ENCODE peak calls at places on chromosome 10, in eight cellular contexts. W is stomach, Z is breast epithelium, S is tibial nerve, O is H1, L is sigmoid colon, X is Peyer's patch, I is heart left ventricle. A is an unnamed sample.

GRCh38 chr10:1287493-1288480 is 231.6 kb downstream of the WDR37 start:
- DNase-seq in Z (no peak), X (no peak), S (no peak), I (no peak), W (no peak), O (no peak), L (no peak), A (no peak)

GRCh38 chr10:98039690-98040381 is 9.4 kb upstream of the CRTAC1 start:
- DNase-seq in X (no peak), S (no peak), O (no peak), Z (no peak), I (no peak), W (no peak), L (no peak), A (no peak)

GRCh38 chr10:79937661-79938226 is 11.2 kb downstream of the SFTPD start:
- DNase-seq in L (no peak), I (no peak), X (no peak), S (no peak), Z (no peak), O (peak; percentile 28), W (no peak), A (no peak)

GRCh38 chr10:23197416-23197861 is 5.3 kb downstream of the PTF1A start:
- DNase-seq in L (no peak), O (peak; percentile 54), X (no peak), S (no peak), Z (no peak), I (no peak), W (no peak), A (no peak)

GRCh38 chr10:78972160-78972946 is 96.4 kb upstream of the ZMIZ1 start:
- DNase-seq in S (peak; percentile 69), Z (peak; percentile 70), W (peak; percentile 48), X (peak; percentile 64), I (peak; percentile 88), L (peak; percentile 91), O (no peak), A (peak; percentile 73)

GRCh38 chr10:130727766-130728490 is 583.6 kb downstream of the TCERG1L start:
- DNase-seq in X (peak; percentile 22), L (no peak), S (no peak), O (no peak), W (no peak), Z (no peak), I (no peak), A (no peak)

GRCh38 chr10:110304780-110305421 is at the start of gene SMNDC1:
- DNase-seq in S (peak; percentile 97), W (peak; percentile 99), L (peak; percentile 99), O (peak; percentile 99), X (peak; percentile 99), Z (peak; percentile 98), I (peak; percentile 98), A (peak; percentile 98)

GRCh38 chr10:63642808-63643207 is 121.6 kb downstream of the REEP3 start:
- DNase-seq in X (no peak), W (no peak), Z (no peak), I (no peak), L (no peak), O (no peak), S (no peak), A (no peak)

GRCh38 chr10:110600487-110601101 is 33.1 kb downstream of the SMC3 start:
- DNase-seq in S (no peak), O (no peak), Z (no peak), W (no peak), X (no peak), L (no peak), I (no peak), A (no peak)

GRCh38 chr10:98246911-98247820 is 20.8 kb downstream of the LOXL4 start:
- DNase-seq in I (no peak), W (no peak), O (no peak), L (no peak), Z (no peak), S (no peak), X (no peak), A (no peak)

GRCh38 chr10:73797324-73798025 is 12.1 kb downstream of the ZSWIM8 start:
- DNase-seq in L (peak; percentile 64), O (no peak), Z (no peak), X (peak; percentile 43), S (no peak), W (no peak), I (no peak), A (no peak)

GRCh38 chr10:52027055-52027454 is 287.0 kb upstream of the DKK1 start:
- DNase-seq in W (no peak), I (no peak), Z (no peak), O (no peak), S (no peak), L (no peak), X (no peak), A (no peak)

GRCh38 chr10:131811239-131812011 is 89.4 kb upstream of the PPP2R2D start:
- DNase-seq in L (peak; percentile 56), X (no peak), W (peak; percentile 15), O (no peak), S (no peak), Z (no peak), I (no peak), A (no peak)

GRCh38 chr10:96478317-96478716 is 35.4 kb downstream of the TLL2 start:
- DNase-seq in Z (no peak), X (no peak), I (no peak), O (no peak), L (no peak), S (no peak), W (no peak), A (no peak)

GRCh38 chr10:88791924-88792323 is 10.6 kb upstream of the LIPM start:
- DNase-seq in L (no peak), Z (no peak), O (no peak), S (no peak), X (no peak), I (no peak), W (no peak), A (no peak)

GRCh38 chr10:34638405-34639054 is 176.6 kb downstream of the PARD3 start:
- DNase-seq in W (peak; percentile 84), O (peak; percentile 87), L (peak; percentile 95), I (peak; percentile 82), S (peak; percentile 85), Z (peak; percentile 83), X (peak; percentile 74), A (peak; percentile 88)

GRCh38 chr10:88803641-88804040 is 1.1 kb downstream of the LIPM start:
- DNase-seq in L (no peak), W (no peak), S (no peak), I (no peak), X (no peak), O (no peak), Z (no peak), A (no peak)

GRCh38 chr10:78408671-78409472 is 375.2 kb downstream of the RPS24 start:
- DNase-seq in I (peak; percentile 93), W (peak; percentile 90), Z (peak; percentile 84), L (peak; percentile 92), O (no peak), S (peak; percentile 51), X (no peak), A (peak; percentile 78)

GRCh38 chr10:52331759-52332364 is 17.8 kb downstream of the DKK1 start:
- DNase-seq in S (no peak), I (no peak), X (no peak), Z (no peak), W (no peak), L (no peak), O (no peak), A (no peak)

GRCh38 chr10:124213881-124214523 is 120.6 kb upstream of the CHST15 start:
- DNase-seq in O (no peak), I (no peak), W (no peak), X (no peak), L (no peak), S (no peak), Z (no peak), A (no peak)

GRCh38 chr10:4656576-4657194 is 169.3 kb upstream of the AKR1E2 start:
- DNase-seq in X (no peak), W (peak; percentile 55), L (peak; percentile 82), I (peak; percentile 47), O (no peak), Z (no peak), S (peak; percentile 28), A (peak; percentile 53)

GRCh38 chr10:88150338-88150737 is 286.9 kb downstream of the PTEN start:
- DNase-seq in Z (no peak), L (no peak), I (no peak), X (no peak), S (no peak), O (no peak), W (no peak), A (no peak)

GRCh38 chr10:184911-185310 is 49.7 kb downstream of the ZMYND11 start:
- DNase-seq in Z (no peak), O (no peak), L (no peak), W (no peak), I (no peak), X (no peak), S (no peak), A (no peak)

GRCh38 chr10:79948976-79949722 is at the start of gene SFTPD:
- DNase-seq in X (no peak), I (no peak), L (no peak), W (no peak), S (no peak), O (no peak), Z (no peak), A (no peak)

GRCh38 chr10:92720306-92721165 is 30.8 kb downstream of the HHEX start:
- DNase-seq in W (no peak), Z (no peak), S (no peak), X (no peak), O (no peak), L (no peak), I (no peak), A (no peak)

GRCh38 chr10:43312612-43313011 is 45.7 kb upstream of the RASGEF1A start:
- DNase-seq in S (no peak), L (no peak), I (no peak), X (no peak), W (no peak), O (no peak), Z (no peak), A (no peak)
- H3K4me1 ChIP-seq in S (no peaks in the 10 kb centered on the region), L (no peaks in the 10 kb centered on the region), I (no peaks in the 10 kb centered on the region), X (peaks cover 4% of the 10 kb centered on the region), W (peaks cover 10% of the 10 kb centered on the region), O (no peaks in the 10 kb centered on the region), Z (peaks cover 4% of the 10 kb centered on the region), A (no peaks in the 10 kb centered on the region)

GRCh38 chr10:13302821-13303555 is 3.1 kb upstream of the PHYH start:
- DNase-seq in Z (no peak), I (no peak), X (no peak), S (no peak), L (no peak), O (no peak), W (no peak), A (no peak)
- H3K4me3 ChIP-seq in Z (peak overlapping the region; percentile 50), I (peak overlapping the region; percentile 56), X (no peak overlapping the region), S (peak overlapping the region; percentile 60), L (no peak overlapping the region), O (no peak overlapping the region), W (peak overlapping the region; percentile 67), A (no peak overlapping the region)

DNA sequence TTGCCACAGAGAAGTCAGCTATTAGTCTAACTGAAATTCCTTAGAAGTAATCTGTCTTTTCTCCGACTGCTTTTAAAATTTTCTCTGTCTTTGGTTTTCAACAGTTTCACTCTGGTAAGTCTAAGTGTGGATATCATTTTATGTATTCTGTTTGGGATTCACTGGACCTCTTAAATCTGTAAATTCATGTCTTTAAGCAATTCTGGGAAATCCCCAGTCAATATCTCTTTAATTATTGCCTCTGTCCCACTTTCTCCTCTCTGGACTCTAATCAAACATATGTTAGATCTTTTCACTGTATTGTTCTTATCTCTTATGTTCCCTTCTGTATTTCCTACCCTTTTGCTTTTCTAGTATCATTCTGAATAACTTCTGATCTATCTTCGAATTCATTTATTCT is 29.9 kb downstream of the CFAP43 start:
- DNase-seq in Z (no peak), L (no peak), O (no peak), W (no peak), I (no peak), S (no peak), X (no peak), A (no peak)
- TF ChIP-seq POLR2A in Z (no peak), L (no peak), O (no peak), W (no peak), I (no peak), S (no peak), X (no peak), A (no peak)

GRCh38 chr10:102113261-102113955 is 6.8 kb downstream of the LDB1 start:
- DNase-seq in X (no peak), L (no peak), S (no peak), Z (no peak), W (no peak), O (no peak), I (no peak), A (no peak)
- H3K4me1 ChIP-seq in X (peaks cover 38% of the 10 kb centered on the region), L (no peaks in the 10 kb centered on the region), S (peaks cover 7% of the 10 kb centered on the region), Z (peaks cover 27% of the 10 kb centered on the region), W (peaks cover 65% of the 10 kb centered on the region), O (peaks cover 41% of the 10 kb centered on the region), I (peaks cover 4% of the 10 kb centered on the region), A (peaks cover 10% of the 10 kb centered on the region)